ENCODE peak calls at places on chromosomes 3 and 15, in six cellular contexts. Z, Q, A, F, P and B are unnamed samples.
A peak's percentile ranks its signal among the peaks of the same experiment; 100 is the strongest.

GRCh38 chr15:40721716-40722115 is 26.7 kb downstream of the RAD51 start:
- DNase-seq in Z (no peak), Q (no peak), A (no peak), F (no peak), P (no peak), B (no peak)

GRCh38 chr3:195106418-195106906 is 164.5 kb downstream of the XXYLT1 start:
- DNase-seq in Z (peak; percentile 81), Q (no peak), A (no peak), F (no peak), P (peak; percentile 78), B (peak; percentile 82)

GRCh38 chr3:49882182-49882581 is 12.5 kb upstream of the CAMKV start:
- DNase-seq in Z (no peak), Q (no peak), A (no peak), F (no peak), P (no peak), B (no peak)

GRCh38 chr3:37741644-37742043 is 120.0 kb upstream of the CTDSPL start:
- DNase-seq in Z (no peak), Q (peak; percentile 18), A (no peak), F (no peak), P (peak; percentile 21), B (no peak)

GRCh38 chr15:85027033-85027380 is 45.4 kb downstream of the PDE8A start:
- DNase-seq in Z (no peak), Q (no peak), A (no peak), F (no peak), P (no peak), B (no peak)

GRCh38 chr3:24853685-24854341 is 359.2 kb upstream of the THRB start:
- DNase-seq in Z (no peak), Q (no peak), A (no peak), F (no peak), P (no peak), B (no peak)

GRCh38 chr15:19973718-19974117 is 567.9 kb downstream of the GOLGA6L6 start:
- DNase-seq in Z (no peak), Q (no peak), A (no peak), F (no peak), P (peak; percentile 12), B (no peak)

GRCh38 chr3:64445318-64446300 is 220.3 kb upstream of the PRICKLE2 start:
- DNase-seq in Z (no peak), Q (no peak), A (no peak), F (peak; percentile 54), P (no peak), B (peak; percentile 18)

GRCh38 chr3:7964899-7965298 is 536.7 kb upstream of the LMCD1 start:
- DNase-seq in Z (no peak), Q (no peak), A (no peak), F (no peak), P (no peak), B (no peak)

GRCh38 chr3:146796078-146796477 is 190.9 kb upstream of the PLSCR5 start:
- DNase-seq in Z (no peak), Q (no peak), A (no peak), F (no peak), P (no peak), B (no peak)

GRCh38 chr3:138620431-138620830 is 11.9 kb downstream of the FAIM start:
- DNase-seq in Z (no peak), Q (no peak), A (no peak), F (no peak), P (no peak), B (no peak)

GRCh38 chr15:40108061-40108854 is 421 bp downstream of the BMF start:
- DNase-seq in Z (no peak), Q (no peak), A (no peak), F (no peak), P (no peak), B (no peak)

GRCh38 chr3:167837430-167837829 is 101.9 kb downstream of the SERPINI1 start:
- DNase-seq in Z (no peak), Q (no peak), A (no peak), F (no peak), P (no peak), B (no peak)

GRCh38 chr3:73393005-73393404 is 231.7 kb downstream of the PDZRN3 start:
- DNase-seq in Z (no peak), Q (no peak), A (no peak), F (no peak), P (no peak), B (no peak)

GRCh38 chr3:146803746-146804145 is 198.6 kb upstream of the PLSCR5 start:
- DNase-seq in Z (no peak), Q (no peak), A (no peak), F (peak; percentile 7), P (no peak), B (no peak)

GRCh38 chr15:67174864-67175573 is 79.4 kb downstream of the AAGAB start:
- DNase-seq in Z (no peak), Q (no peak), A (no peak), F (no peak), P (no peak), B (no peak)

GRCh38 chr15:27993996-27994775 is 104.9 kb downstream of the OCA2 start:
- DNase-seq in Z (no peak), Q (no peak), A (no peak), F (no peak), P (no peak), B (no peak)

GRCh38 chr3:65549626-65549959 is 489.1 kb downstream of the MAGI1 start:
- DNase-seq in Z (no peak), Q (no peak), A (no peak), F (no peak), P (no peak), B (no peak)

GRCh38 chr3:59388555-59389280 is 338.9 kb upstream of the CFAP20DC start:
- DNase-seq in Z (no peak), Q (no peak), A (no peak), F (no peak), P (no peak), B (no peak)

GRCh38 chr15:82999426-82999825 is 12.0 kb downstream of the C15orf40 start:
- DNase-seq in Z (no peak), Q (no peak), A (no peak), F (no peak), P (no peak), B (no peak)

GRCh38 chr15:70701891-70702568 is 61.3 kb downstream of the UACA start:
- DNase-seq in Z (no peak), Q (no peak), A (no peak), F (no peak), P (no peak), B (no peak)

GRCh38 chr15:52288051-52288942 is 7.3 kb downstream of the MYO5C start:
- DNase-seq in Z (no peak), Q (peak; percentile 99), A (no peak), F (no peak), P (no peak), B (no peak)
- TF ChIP-seq POLR2A in Z (no peak), Q (peak; percentile 92), A (no peak), F (no peak), P (no peak), B (no peak)

DNA sequence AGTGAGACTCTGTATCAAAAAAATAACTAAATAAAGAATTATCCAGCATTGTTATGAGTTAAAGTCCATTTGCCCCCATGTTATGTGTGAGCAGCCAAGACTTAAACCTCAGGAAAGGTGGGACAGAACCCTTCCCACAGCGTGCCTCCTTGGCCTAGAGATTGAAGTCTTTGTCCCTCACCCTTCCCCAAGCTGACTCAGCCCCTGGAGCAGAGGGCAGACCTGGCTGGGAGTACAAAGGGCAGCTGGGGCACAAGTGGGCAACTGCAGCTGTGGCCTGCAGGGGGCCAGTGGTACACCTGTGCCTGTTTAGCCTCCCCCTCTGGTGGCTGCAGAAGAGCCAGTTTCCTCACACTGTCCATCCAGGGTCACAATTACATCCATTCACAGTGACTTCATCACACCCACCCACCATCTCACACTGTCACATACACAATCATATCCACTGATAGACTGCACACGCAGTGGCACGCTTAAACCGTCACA is 940 bp upstream of the ACY1 start:
- DNase-seq in Z (peak; percentile 73), Q (peak; percentile 91), A (no peak), F (no peak), P (peak; percentile 67), B (peak; percentile 79)
- TF ChIP-seq TAF1 in Z (no peak), Q (peak; percentile 21), A (no peak), F (no peak), P (no peak), B (no peak)

GRCh38 chr15:25862087-25862468 is 1.0 kb downstream of the ATP10A start:
- DNase-seq in Z (no peak), Q (no peak), A (no peak), F (no peak), P (no peak), B (no peak)
- TF ChIP-seq POLR2A in Z (no peak), Q (no peak), A (no peak), F (no peak), P (no peak), B (no peak)

GRCh38 chr3:34009480-34009844 is 211.0 kb downstream of the PDCD6IP start:
- DNase-seq in Z (no peak), Q (no peak), A (no peak), F (no peak), P (peak; percentile 23), B (no peak)

GRCh38 chr3:34008836-34009479 is 210.5 kb downstream of the PDCD6IP start:
- DNase-seq in Z (no peak), Q (no peak), A (no peak), F (no peak), P (no peak), B (no peak)

GRCh38 chr3:34002569-34003100 is 204.2 kb downstream of the PDCD6IP start:
- DNase-seq in Z (no peak), Q (peak; percentile 50), A (no peak), F (no peak), P (no peak), B (no peak)

GRCh38 chr3:34008191-34008590 is 209.8 kb downstream of the PDCD6IP start:
- DNase-seq in Z (no peak), Q (no peak), A (no peak), F (peak; percentile 43), P (no peak), B (no peak)

GRCh38 chr3:34005886-34006285 is 207.5 kb downstream of the PDCD6IP start:
- DNase-seq in Z (no peak), Q (no peak), A (no peak), F (no peak), P (no peak), B (no peak)
- TF ChIP-seq TAF1 in Z (no peak), Q (no peak), A (no peak), F (no peak), P (no peak), B (no peak)

DNA sequence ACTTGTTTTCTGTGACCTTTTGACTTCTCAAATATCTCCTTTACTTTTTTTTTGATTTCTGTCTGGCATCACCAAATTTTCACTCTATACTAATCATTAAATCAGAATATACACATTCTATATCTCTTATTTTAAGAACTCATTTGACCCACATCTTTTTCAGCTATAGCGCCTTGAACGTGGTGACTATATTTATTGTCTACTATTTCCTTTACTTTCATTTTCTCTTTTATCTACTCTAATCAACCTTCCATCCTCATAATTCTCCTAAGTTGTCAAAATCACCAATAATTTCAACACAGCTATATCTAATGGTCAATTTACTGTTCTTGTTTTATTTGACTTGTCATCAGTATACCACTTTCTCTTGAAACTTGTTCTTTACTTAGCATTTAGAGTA is 119.0 kb upstream of the CBLB start:
- DNase-seq in Z (no peak), Q (no peak), A (no peak), F (no peak), P (no peak), B (no peak)
- TF ChIP-seq POLR2A in Z (no peak), Q (no peak), A (no peak), F (no peak), P (no peak), B (no peak)